ENCODE peak calls at places on chromosomes 11 and 22, in six cellular contexts. V is AG10803, K is ELR, E is H54, H is H9, D is GM12878. U is an unnamed sample.

GRCh38 chr22:50314455-50315288 is 7.2 kb upstream of the PLXNB2 start:
- DNase-seq in V (no peak), K (no peak), E (no peak), H (peak; percentile 61), D (peak; percentile 84), U (no peak)

GRCh38 chr11:70716986-70717775 is 318.9 kb downstream of the CTTN start:
- DNase-seq in V (no peak), K (no peak), E (no peak), H (no peak), D (no peak), U (no peak)

GRCh38 chr11:68383976-68384501 is 71.6 kb downstream of the LRP5 start:
- DNase-seq in V (peak; percentile 45), K (peak; percentile 51), E (peak; percentile 49), H (peak; percentile 76), D (no peak), U (peak; percentile 61)

GRCh38 chr11:68010058-68011041 is at the start of gene ALDH3B1:
- DNase-seq in V (peak; percentile 91), K (peak; percentile 90), E (peak; percentile 89), H (peak; percentile 62), D (no peak), U (peak; percentile 90)

GRCh38 chr22:37735054-37735453 is 38.2 kb downstream of the TRIOBP start:
- DNase-seq in V (no peak), K (peak; percentile 68), E (peak; percentile 65), H (peak; percentile 77), D (no peak), U (peak; percentile 68)

GRCh38 chr11:86673055-86673843 is 833 bp upstream of the ME3 start:
- DNase-seq in V (no peak), K (no peak), E (no peak), H (no peak), D (no peak), U (peak; percentile 32)

GRCh38 chr11:99773646-99774045 is 752.9 kb downstream of the CNTN5 start:
- DNase-seq in V (no peak), K (peak; percentile 83), E (no peak), H (no peak), D (no peak), U (no peak)

GRCh38 chr22:33519140-33519973 is 400.9 kb downstream of the LARGE1 start:
- DNase-seq in V (peak; percentile 84), K (no peak), E (peak; percentile 16), H (peak; percentile 46), D (peak; percentile 37), U (peak; percentile 38)

GRCh38 chr22:43312608-43313007 is 30.6 kb downstream of the SCUBE1 start:
- DNase-seq in V (no peak), K (no peak), E (no peak), H (no peak), D (no peak), U (no peak)

GRCh38 chr11:12017243-12017678 is 8.8 kb upstream of the DKK3 start:
- DNase-seq in V (peak; percentile 86), K (no peak), E (no peak), H (no peak), D (no peak), U (no peak)

GRCh38 chr11:20110908-20111669 is 49.2 kb downstream of the DBX1 start:
- DNase-seq in V (peak; percentile 84), K (peak; percentile 74), E (peak; percentile 38), H (peak; percentile 87), D (peak; percentile 8), U (peak; percentile 58)

GRCh38 chr11:71971676-71972075 is 27.0 kb upstream of the IL18BP start:
- DNase-seq in V (no peak), K (no peak), E (no peak), H (no peak), D (no peak), U (no peak)

GRCh38 chr11:4074266-4074665 is 20.3 kb upstream of the RRM1 start:
- DNase-seq in V (no peak), K (no peak), E (no peak), H (no peak), D (no peak), U (no peak)

GRCh38 chr11:131253885-131254204 is 116.6 kb upstream of the NTM start:
- DNase-seq in V (no peak), K (no peak), E (no peak), H (peak; percentile 71), D (no peak), U (no peak)